ENCODE peak calls at places on chromosomes 5 and 9, in ten cellular contexts. One of them, this sample, is unnamed.

GRCh38 chr5:124952566-124952965 is 206.1 kb upstream of the ZNF608 start:
- DNase-seq in endothelial cell of umbilical vein: no peak
- DNase-seq in astrocyte: no peak
- DNase-seq in GM23338: no peak
- DNase-seq in H1: no peak
- DNase-seq in K562: no peak
- DNase-seq in neural progenitor cell: no peak
- DNase-seq in A673: no peak
- DNase-seq in PC-3: no peak
- DNase-seq in HepG2: no peak
- DNase-seq in this sample: no peak

GRCh38 chr5:150809363-150809762 is 30.8 kb downstream of the SMIM3 start:
- DNase-seq in HepG2: no peak
- DNase-seq in GM23338: no peak
- DNase-seq in H1: no peak
- DNase-seq in neural progenitor cell: no peak
- DNase-seq in PC-3: no peak
- DNase-seq in endothelial cell of umbilical vein: no peak
- DNase-seq in A673: no peak
- DNase-seq in K562: no peak
- DNase-seq in astrocyte: no peak
- DNase-seq in this sample: no peak

GRCh38 chr9:117548556-117548955 is 133.7 kb upstream of the ASTN2 start:
- DNase-seq in HepG2: no peak
- DNase-seq in GM23338: no peak
- DNase-seq in PC-3: no peak
- DNase-seq in H1: no peak
- DNase-seq in A673: no peak
- DNase-seq in endothelial cell of umbilical vein: no peak
- DNase-seq in K562: no peak
- DNase-seq in astrocyte: no peak
- DNase-seq in neural progenitor cell: no peak
- DNase-seq in this sample: no peak

GRCh38 chr9:35726876-35727438 is 5.0 kb downstream of the TLN1 start:
- DNase-seq in astrocyte: peak
- DNase-seq in GM23338: peak
- DNase-seq in PC-3: peak
- DNase-seq in K562: no peak
- DNase-seq in A673: no peak
- DNase-seq in neural progenitor cell: no peak
- DNase-seq in H1: no peak
- DNase-seq in endothelial cell of umbilical vein: peak
- DNase-seq in HepG2: peak
- DNase-seq in this sample: peak

GRCh38 chr5:172640822-172641358 is at the start of gene NEURL1B:
- DNase-seq in HepG2: peak
- DNase-seq in endothelial cell of umbilical vein: peak
- DNase-seq in GM23338: peak
- DNase-seq in A673: peak
- DNase-seq in neural progenitor cell: peak
- DNase-seq in PC-3: peak
- DNase-seq in H1: no peak
- DNase-seq in astrocyte: peak
- DNase-seq in K562: peak
- DNase-seq in this sample: peak

GRCh38 chr5:170247363-170247762 is 14.6 kb downstream of the C5orf58 start:
- DNase-seq in HepG2: no peak
- DNase-seq in neural progenitor cell: no peak
- DNase-seq in astrocyte: no peak
- DNase-seq in K562: no peak
- DNase-seq in endothelial cell of umbilical vein: no peak
- DNase-seq in A673: peak
- DNase-seq in GM23338: no peak
- DNase-seq in H1: no peak
- DNase-seq in PC-3: peak
- DNase-seq in this sample: no peak

GRCh38 chr5:169711826-169712225 is 74.8 kb downstream of the DOCK2 start:
- DNase-seq in A673: no peak
- DNase-seq in H1: no peak
- DNase-seq in endothelial cell of umbilical vein: no peak
- DNase-seq in HepG2: no peak
- DNase-seq in astrocyte: no peak
- DNase-seq in K562: no peak
- DNase-seq in PC-3: no peak
- DNase-seq in GM23338: no peak
- DNase-seq in neural progenitor cell: no peak
- DNase-seq in this sample: no peak

GRCh38 chr5:139755892-139756671 is 39.5 kb upstream of the PSD2 start:
- DNase-seq in HepG2: peak
- DNase-seq in K562: no peak
- DNase-seq in neural progenitor cell: peak
- DNase-seq in astrocyte: no peak
- DNase-seq in A673: no peak
- DNase-seq in GM23338: peak
- DNase-seq in endothelial cell of umbilical vein: no peak
- DNase-seq in PC-3: no peak
- DNase-seq in H1: no peak
- DNase-seq in this sample: no peak

GRCh38 chr5:135095871-135096270 is 61.8 kb upstream of the PITX1 start:
- DNase-seq in astrocyte: no peak
- DNase-seq in endothelial cell of umbilical vein: no peak
- DNase-seq in PC-3: no peak
- DNase-seq in K562: no peak
- DNase-seq in A673: no peak
- DNase-seq in neural progenitor cell: no peak
- DNase-seq in GM23338: no peak
- DNase-seq in HepG2: no peak
- DNase-seq in H1: no peak
- DNase-seq in this sample: no peak

GRCh38 chr5:135100011-135100410 is 66.0 kb upstream of the PITX1 start:
- DNase-seq in neural progenitor cell: no peak
- DNase-seq in endothelial cell of umbilical vein: no peak
- DNase-seq in PC-3: no peak
- DNase-seq in astrocyte: no peak
- DNase-seq in H1: no peak
- DNase-seq in HepG2: no peak
- DNase-seq in GM23338: no peak
- DNase-seq in A673: no peak
- DNase-seq in K562: no peak
- DNase-seq in this sample: no peak

GRCh38 chr5:135102716-135103696 is 69.0 kb upstream of the PITX1 start:
- DNase-seq in K562: no peak
- DNase-seq in H1: no peak
- DNase-seq in HepG2: no peak
- DNase-seq in neural progenitor cell: no peak
- DNase-seq in astrocyte: no peak
- DNase-seq in endothelial cell of umbilical vein: no peak
- DNase-seq in A673: no peak
- DNase-seq in PC-3: no peak
- DNase-seq in GM23338: no peak
- DNase-seq in this sample: no peak

GRCh38 chr5:135097390-135097789 is 63.4 kb upstream of the PITX1 start:
- DNase-seq in HepG2: no peak
- DNase-seq in neural progenitor cell: no peak
- DNase-seq in astrocyte: no peak
- DNase-seq in A673: no peak
- DNase-seq in GM23338: no peak
- DNase-seq in K562: no peak
- DNase-seq in H1: no peak
- DNase-seq in endothelial cell of umbilical vein: no peak
- DNase-seq in PC-3: no peak
- DNase-seq in this sample: no peak

DNA sequence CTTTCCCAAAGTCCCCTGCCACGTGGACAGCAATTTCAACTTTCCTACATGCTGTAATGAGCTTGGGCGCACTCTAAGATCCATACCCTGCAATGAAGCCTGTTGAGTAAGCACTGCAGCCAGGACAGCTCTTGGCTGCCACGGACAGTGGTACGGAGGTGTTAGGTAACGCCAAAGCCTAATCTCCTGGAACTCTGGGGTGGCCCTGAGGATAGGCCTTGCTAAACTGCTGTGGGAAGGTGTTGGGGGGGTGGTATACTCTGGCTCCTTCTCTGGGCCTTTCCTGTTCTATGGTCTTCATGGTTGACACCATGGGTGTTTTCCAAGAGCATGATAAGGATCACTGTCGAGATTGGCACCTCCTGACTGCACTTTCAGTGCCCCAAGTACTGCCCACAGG is 66.4 kb upstream of the PITX1 start:
- DNase-seq in GM23338: no peak
- DNase-seq in A673: no peak
- DNase-seq in astrocyte: no peak
- DNase-seq in endothelial cell of umbilical vein: no peak
- DNase-seq in H1: no peak
- DNase-seq in K562: no peak
- DNase-seq in PC-3: no peak
- DNase-seq in HepG2: no peak
- DNase-seq in neural progenitor cell: no peak
- DNase-seq in this sample: no peak
- TF ChIP-seq EZH2 in GM23338: no peak
- TF ChIP-seq EZH2 in A673: no peak
- TF ChIP-seq EZH2 in astrocyte: no peak
- TF ChIP-seq EZH2 in endothelial cell of umbilical vein: no peak
- TF ChIP-seq EZH2 in H1: no peak
- TF ChIP-seq EZH2 in K562: no peak
- TF ChIP-seq EZH2 in PC-3: no peak
- TF ChIP-seq EZH2 in HepG2: no peak
- TF ChIP-seq EZH2 in neural progenitor cell: no peak
- TF ChIP-seq EZH2 in this sample: no peak

GRCh38 chr9:4297795-4298254 is 2.0 kb downstream of the GLIS3 start:
- DNase-seq in endothelial cell of umbilical vein: peak
- DNase-seq in A673: peak
- DNase-seq in astrocyte: peak
- DNase-seq in neural progenitor cell: peak
- DNase-seq in K562: peak
- DNase-seq in GM23338: peak
- DNase-seq in H1: no peak
- DNase-seq in PC-3: peak
- DNase-seq in HepG2: peak
- DNase-seq in this sample: peak

GRCh38 chr9:4298255-4299005 is 1.4 kb downstream of the GLIS3 start:
- DNase-seq in endothelial cell of umbilical vein: peak
- DNase-seq in HepG2: no peak
- DNase-seq in A673: peak
- DNase-seq in neural progenitor cell: peak
- DNase-seq in GM23338: peak
- DNase-seq in astrocyte: no peak
- DNase-seq in H1: no peak
- DNase-seq in K562: no peak
- DNase-seq in PC-3: peak
- DNase-seq in this sample: peak

GRCh38 chr9:4296217-4296616 is 3.7 kb downstream of the GLIS3 start:
- DNase-seq in K562: no peak
- DNase-seq in neural progenitor cell: no peak
- DNase-seq in PC-3: no peak
- DNase-seq in astrocyte: no peak
- DNase-seq in H1: no peak
- DNase-seq in GM23338: no peak
- DNase-seq in A673: no peak
- DNase-seq in endothelial cell of umbilical vein: no peak
- DNase-seq in HepG2: no peak
- DNase-seq in this sample: no peak

GRCh38 chr9:4299006-4299795 is 667 bp downstream of the GLIS3 start:
- DNase-seq in astrocyte: peak
- DNase-seq in HepG2: no peak
- DNase-seq in A673: peak
- DNase-seq in endothelial cell of umbilical vein: peak
- DNase-seq in H1: no peak
- DNase-seq in GM23338: peak
- DNase-seq in K562: no peak
- DNase-seq in PC-3: peak
- DNase-seq in neural progenitor cell: peak
- DNase-seq in this sample: peak

GRCh38 chr9:4297151-4297794 is 2.6 kb downstream of the GLIS3 start:
- DNase-seq in A673: peak
- DNase-seq in HepG2: peak
- DNase-seq in endothelial cell of umbilical vein: peak
- DNase-seq in neural progenitor cell: peak
- DNase-seq in H1: no peak
- DNase-seq in astrocyte: peak
- DNase-seq in GM23338: peak
- DNase-seq in PC-3: peak
- DNase-seq in K562: peak
- DNase-seq in this sample: peak
- TF ChIP-seq EZH2 in A673: no peak
- TF ChIP-seq EZH2 in HepG2: no peak
- TF ChIP-seq EZH2 in endothelial cell of umbilical vein: no peak
- TF ChIP-seq EZH2 in neural progenitor cell: no peak
- TF ChIP-seq EZH2 in H1: no peak
- TF ChIP-seq EZH2 in astrocyte: no peak
- TF ChIP-seq EZH2 in GM23338: no peak
- TF ChIP-seq EZH2 in PC-3: no peak
- TF ChIP-seq EZH2 in K562: no peak
- TF ChIP-seq EZH2 in this sample: no peak

DNA sequence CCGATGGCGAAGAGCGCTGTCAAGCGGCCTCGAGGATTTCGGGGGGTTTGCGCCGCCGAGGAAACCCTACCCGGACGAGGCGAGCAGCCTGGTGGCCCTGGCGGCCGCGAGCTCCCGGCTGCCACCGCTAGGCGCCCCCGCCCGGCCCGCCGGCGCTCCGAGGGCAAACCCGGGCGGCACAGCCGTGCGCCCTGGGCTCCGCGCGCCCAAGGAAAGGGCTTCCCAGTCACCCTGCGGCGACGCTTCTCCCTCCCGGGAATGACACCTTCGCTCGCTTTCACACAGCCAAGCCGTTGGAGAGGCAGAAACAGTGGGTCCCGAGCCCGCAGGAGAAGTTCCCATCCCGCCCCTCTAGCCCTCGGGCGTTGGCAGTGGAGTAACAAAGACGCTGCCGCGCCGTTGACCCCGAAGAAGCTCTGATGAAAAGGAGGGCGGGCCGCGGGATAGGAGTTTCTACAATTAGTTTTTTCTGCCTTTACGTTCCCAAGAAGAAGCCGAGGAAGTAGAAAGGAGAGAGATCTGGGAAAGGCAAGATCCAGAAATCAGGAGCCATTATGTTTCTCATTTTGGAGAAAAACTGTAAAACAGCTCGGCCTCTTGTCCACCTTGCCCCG is 126.1 kb downstream of the TMEM174 start:
- DNase-seq in PC-3: peak
- DNase-seq in astrocyte: no peak
- DNase-seq in GM23338: peak
- DNase-seq in H1: no peak
- DNase-seq in endothelial cell of umbilical vein: no peak
- DNase-seq in neural progenitor cell: peak
- DNase-seq in HepG2: no peak
- DNase-seq in K562: no peak
- DNase-seq in A673: peak
- DNase-seq in this sample: peak
- TF ChIP-seq EZH2 in PC-3: no peak
- TF ChIP-seq EZH2 in astrocyte: peak
- TF ChIP-seq EZH2 in GM23338: peak
- TF ChIP-seq EZH2 in H1: peak
- TF ChIP-seq EZH2 in endothelial cell of umbilical vein: peak
- TF ChIP-seq EZH2 in neural progenitor cell: no peak
- TF ChIP-seq EZH2 in HepG2: no peak
- TF ChIP-seq EZH2 in K562: no peak
- TF ChIP-seq EZH2 in A673: peak
- TF ChIP-seq EZH2 in this sample: peak

GRCh38 chr5:181170237-181170830 is 22.9 kb downstream of the OR2V2 start:
- DNase-seq in A673: no peak
- DNase-seq in endothelial cell of umbilical vein: no peak
- DNase-seq in GM23338: peak
- DNase-seq in K562: peak
- DNase-seq in neural progenitor cell: peak
- DNase-seq in H1: no peak
- DNase-seq in HepG2: no peak
- DNase-seq in astrocyte: no peak
- DNase-seq in PC-3: no peak
- DNase-seq in this sample: no peak

GRCh38 chr5:181170996-181171395 is 23.6 kb downstream of the OR2V2 start:
- DNase-seq in K562: no peak
- DNase-seq in HepG2: no peak
- DNase-seq in H1: no peak
- DNase-seq in A673: no peak
- DNase-seq in GM23338: no peak
- DNase-seq in endothelial cell of umbilical vein: no peak
- DNase-seq in astrocyte: peak
- DNase-seq in neural progenitor cell: no peak
- DNase-seq in PC-3: no peak
- DNase-seq in this sample: no peak

GRCh38 chr5:181166812-181167733 is 19.7 kb downstream of the OR2V2 start:
- DNase-seq in astrocyte: no peak
- DNase-seq in neural progenitor cell: no peak
- DNase-seq in HepG2: no peak
- DNase-seq in GM23338: no peak
- DNase-seq in endothelial cell of umbilical vein: no peak
- DNase-seq in PC-3: peak
- DNase-seq in H1: no peak
- DNase-seq in A673: no peak
- DNase-seq in K562: no peak
- DNase-seq in this sample: no peak

GRCh38 chr5:181167814-181168488 is 20.6 kb downstream of the OR2V2 start:
- DNase-seq in PC-3: peak
- DNase-seq in A673: peak
- DNase-seq in neural progenitor cell: peak
- DNase-seq in H1: peak
- DNase-seq in endothelial cell of umbilical vein: no peak
- DNase-seq in GM23338: peak
- DNase-seq in K562: peak
- DNase-seq in HepG2: no peak
- DNase-seq in astrocyte: no peak
- DNase-seq in this sample: no peak

DNA sequence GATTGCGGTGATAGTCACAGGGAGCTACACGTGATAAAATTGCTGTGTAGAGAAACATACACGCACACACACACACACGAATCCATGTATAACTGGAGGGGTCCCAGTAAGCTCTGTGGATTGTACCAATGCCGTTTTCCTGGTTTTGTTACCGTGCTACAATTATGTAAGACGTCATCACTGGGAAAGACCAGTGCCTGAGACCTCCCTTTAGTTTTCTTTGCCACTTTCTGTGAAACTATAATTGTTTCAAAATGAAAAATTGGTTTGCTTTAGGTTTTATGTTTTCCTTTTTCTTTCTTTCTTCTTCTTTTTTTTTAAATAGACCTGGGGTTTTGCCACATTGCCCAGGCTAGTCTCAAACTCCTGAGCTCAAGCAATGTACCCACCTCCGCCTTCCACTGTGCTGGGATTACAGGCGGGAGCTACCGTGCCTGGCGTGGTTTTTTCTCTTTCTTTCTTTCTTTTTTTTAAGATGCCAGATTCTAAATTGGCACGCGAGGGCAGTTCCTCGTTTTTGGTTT is 21.3 kb downstream of the OR2V2 start:
- DNase-seq in endothelial cell of umbilical vein: no peak
- DNase-seq in K562: no peak
- DNase-seq in GM23338: no peak
- DNase-seq in HepG2: no peak
- DNase-seq in PC-3: no peak
- DNase-seq in astrocyte: no peak
- DNase-seq in neural progenitor cell: no peak
- DNase-seq in H1: no peak
- DNase-seq in A673: no peak
- DNase-seq in this sample: no peak
- TF ChIP-seq EZH2 in endothelial cell of umbilical vein: no peak
- TF ChIP-seq EZH2 in K562: no peak
- TF ChIP-seq EZH2 in GM23338: no peak
- TF ChIP-seq EZH2 in HepG2: no peak
- TF ChIP-seq EZH2 in PC-3: no peak
- TF ChIP-seq EZH2 in astrocyte: no peak
- TF ChIP-seq EZH2 in neural progenitor cell: no peak
- TF ChIP-seq EZH2 in H1: no peak
- TF ChIP-seq EZH2 in A673: no peak
- TF ChIP-seq EZH2 in this sample: no peak